ENCODE peak calls at places on chromosomes 5 and 9, in ten cellular contexts. M, D, O, K, F, C, P, Z, B and H are unnamed samples.

GRCh38 chr5:130642461-130642860 is 522.6 kb downstream of the HINT1 start:
- DNase-seq in B (no peak), D (no peak), M (no peak), C (peak), Z (no peak), K (no peak), F (no peak), P (no peak), O (no peak), H (no peak)

GRCh38 chr5:104540448-104540847 is 977.9 kb upstream of the NUDT12 start:
- DNase-seq in B (no peak), O (no peak), F (no peak), C (no peak), K (no peak), P (no peak), D (peak), M (peak), Z (peak), H (no peak)

GRCh38 chr9:22158983-22159382 is 149.9 kb upstream of the CDKN2B start:
- DNase-seq in M (peak), P (peak), C (no peak), B (peak), D (peak), Z (peak), K (no peak), O (no peak), F (peak), H (no peak)

GRCh38 chr9:103681435-103681834 is 412.7 kb upstream of the SMC2 start:
- DNase-seq in P (no peak), F (no peak), O (no peak), M (no peak), C (no peak), K (no peak), Z (no peak), B (no peak), D (no peak), H (peak)

GRCh38 chr5:161548472-161549094 is 2.1 kb upstream of the GABRB2 start:
- DNase-seq in C (no peak), K (no peak), D (no peak), F (no peak), B (no peak), Z (no peak), O (no peak), P (no peak), M (no peak), H (no peak)

GRCh38 chr5:130000460-130000859 is 96.2 kb downstream of the CHSY3 start:
- DNase-seq in Z (no peak), B (no peak), K (no peak), D (no peak), M (no peak), F (no peak), C (no peak), O (no peak), P (no peak), H (no peak)

GRCh38 chr5:100444961-100445360 is 90.2 kb upstream of the FAM174A start:
- DNase-seq in K (no peak), C (no peak), P (no peak), O (no peak), D (no peak), M (no peak), Z (no peak), F (no peak), B (no peak), H (no peak)

GRCh38 chr5:115317750-115318149 is 21.3 kb upstream of the CCDC112 start:
- DNase-seq in B (no peak), Z (no peak), K (no peak), C (no peak), O (no peak), F (no peak), M (no peak), P (no peak), D (no peak), H (no peak)

GRCh38 chr5:172959824-172960799 is 888 bp downstream of the RPL26L1 start:
- DNase-seq in D (no peak), M (no peak), B (no peak), C (no peak), F (no peak), K (no peak), Z (no peak), O (no peak), P (no peak), H (no peak)

GRCh38 chr9:74496819-74497749 is at the start of gene RORB:
- DNase-seq in P (peak), M (peak), O (no peak), D (peak), Z (peak), B (peak), K (peak), F (no peak), C (peak), H (peak)

GRCh38 chr9:34510506-34511159 is 12.2 kb downstream of the ENHO start:
- DNase-seq in Z (no peak), M (no peak), K (no peak), B (no peak), D (no peak), O (no peak), C (no peak), P (no peak), F (no peak), H (no peak)

GRCh38 chr5:124176692-124177091 is 569.7 kb downstream of the ZNF608 start:
- DNase-seq in O (no peak), D (no peak), P (no peak), K (peak), F (no peak), Z (peak), M (no peak), C (no peak), B (peak), H (no peak)

GRCh38 chr5:54013556-54014157 is 296.7 kb downstream of the ARL15 start:
- DNase-seq in D (peak), B (peak), O (no peak), F (no peak), K (no peak), Z (peak), P (no peak), M (no peak), C (peak), H (no peak)

GRCh38 chr5:68176802-68177479 is 38.6 kb upstream of the PIK3R1 start:
- DNase-seq in Z (no peak), M (no peak), D (no peak), O (no peak), B (no peak), C (no peak), P (no peak), F (no peak), K (no peak), H (no peak)

GRCh38 chr9:22238809-22239684 is 207.6 kb upstream of the DMRTA1 start:
- DNase-seq in K (no peak), D (peak), Z (no peak), M (no peak), P (no peak), O (no peak), B (no peak), F (no peak), C (peak), H (no peak)

GRCh38 chr5:177372534-177372896 is 11.7 kb upstream of the SLC34A1 start:
- DNase-seq in Z (no peak), F (no peak), P (no peak), C (no peak), D (no peak), K (no peak), O (no peak), M (no peak), B (no peak), H (no peak)

GRCh38 chr5:177370488-177371119 is 12.9 kb downstream of the RGS14 start:
- DNase-seq in O (no peak), B (peak), P (peak), K (peak), C (peak), M (peak), Z (peak), F (peak), D (peak), H (peak)

GRCh38 chr5:177371120-177371537 is 13.1 kb upstream of the SLC34A1 start:
- DNase-seq in F (no peak), K (no peak), O (no peak), Z (no peak), C (no peak), D (no peak), P (no peak), M (no peak), B (no peak), H (no peak)

GRCh38 chr5:177372910-177373309 is 11.3 kb upstream of the SLC34A1 start:
- DNase-seq in B (no peak), P (no peak), C (no peak), F (no peak), K (no peak), D (no peak), Z (no peak), M (no peak), O (no peak), H (no peak)

GRCh38 chr5:177371705-177372533 is 12.3 kb upstream of the SLC34A1 start:
- DNase-seq in C (no peak), K (no peak), Z (no peak), D (no peak), O (no peak), F (no peak), P (no peak), M (no peak), B (no peak), H (no peak)
- TF ChIP-seq CTCF in C (no peak), K (no peak), Z (no peak), D (no peak), O (no peak), F (no peak), P (no peak), M (no peak), B (no peak), H (no peak)

DNA sequence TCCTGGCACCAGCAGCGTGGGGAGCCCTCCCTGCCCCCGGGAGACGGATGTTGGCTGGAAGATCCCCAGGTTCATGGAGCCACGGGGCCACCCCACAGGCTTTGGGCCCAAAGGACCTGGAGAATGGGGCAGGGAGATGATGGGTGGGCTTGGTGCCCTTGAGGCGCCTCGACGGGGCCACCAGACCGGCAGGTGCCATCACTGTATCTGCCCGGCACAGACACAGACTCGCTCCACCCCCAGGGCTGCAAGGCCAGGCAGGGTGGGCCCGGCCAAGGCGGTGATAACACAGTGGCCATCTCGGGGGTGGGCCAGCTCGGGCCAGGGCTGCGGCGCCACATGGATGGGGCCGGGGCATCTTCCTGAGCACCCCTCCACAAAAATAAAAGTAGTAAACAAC is 35.0 kb upstream of the EGFL7 start:
- DNase-seq in F (peak), M (no peak), B (no peak), O (no peak), C (no peak), D (no peak), Z (no peak), K (no peak), P (no peak), H (no peak)
- H3K27ac ChIP-seq in F (no peak), M (no peak), B (no peak), O (no peak), C (no peak), D (peak), Z (peak), K (no peak), P (no peak), H (peak)

GRCh38 chr5:93156566-93156965 is 424.5 kb downstream of the NR2F1-AS1 start:
- DNase-seq in M (no peak), D (no peak), C (no peak), F (no peak), O (no peak), B (no peak), K (no peak), Z (no peak), P (no peak), H (no peak)

GRCh38 chr5:93150311-93151012 is 430.6 kb downstream of the NR2F1-AS1 start:
- DNase-seq in P (no peak), Z (no peak), F (no peak), K (no peak), M (no peak), O (no peak), C (no peak), B (no peak), D (no peak), H (no peak)

GRCh38 chr5:93151896-93152295 is 429.1 kb downstream of the NR2F1-AS1 start:
- DNase-seq in B (no peak), F (no peak), Z (no peak), O (no peak), P (no peak), K (no peak), C (peak), D (peak), M (no peak), H (no peak)

GRCh38 chr5:93151121-93151520 is 429.9 kb downstream of the NR2F1-AS1 start:
- DNase-seq in C (peak), Z (no peak), P (no peak), F (no peak), B (no peak), D (peak), O (no peak), M (no peak), K (no peak), H (no peak)

GRCh38 chr5:93154551-93154950 is 426.5 kb downstream of the NR2F1-AS1 start:
- DNase-seq in O (no peak), C (no peak), M (no peak), K (no peak), Z (no peak), P (no peak), F (no peak), B (no peak), D (no peak), H (no peak)
- TF ChIP-seq CTCF in O (no peak), C (no peak), M (no peak), K (no peak), Z (no peak), P (no peak), F (no peak), B (no peak), D (no peak), H (no peak)

GRCh38 chr5:90875456-90875855 is 316.9 kb downstream of the ADGRV1 start:
- DNase-seq in D (no peak), P (no peak), F (no peak), C (no peak), Z (no peak), O (no peak), K (no peak), M (no peak), B (no peak), H (no peak)
- H3K27ac ChIP-seq in D (no peak), P (no peak), F (no peak), C (no peak), Z (no peak), O (no peak), K (no peak), M (no peak), B (no peak), H (no peak)

GRCh38 chr5:145101246-145101645 is 733.9 kb downstream of the PRELID2 start:
- DNase-seq in K (no peak), B (no peak), D (no peak), Z (peak), O (no peak), F (no peak), P (no peak), C (no peak), M (no peak), H (peak)
- TF ChIP-seq CTCF in K (no peak), B (no peak), D (peak), Z (peak), O (no peak), F (no peak), P (peak), C (peak), M (no peak), H (peak)

DNA sequence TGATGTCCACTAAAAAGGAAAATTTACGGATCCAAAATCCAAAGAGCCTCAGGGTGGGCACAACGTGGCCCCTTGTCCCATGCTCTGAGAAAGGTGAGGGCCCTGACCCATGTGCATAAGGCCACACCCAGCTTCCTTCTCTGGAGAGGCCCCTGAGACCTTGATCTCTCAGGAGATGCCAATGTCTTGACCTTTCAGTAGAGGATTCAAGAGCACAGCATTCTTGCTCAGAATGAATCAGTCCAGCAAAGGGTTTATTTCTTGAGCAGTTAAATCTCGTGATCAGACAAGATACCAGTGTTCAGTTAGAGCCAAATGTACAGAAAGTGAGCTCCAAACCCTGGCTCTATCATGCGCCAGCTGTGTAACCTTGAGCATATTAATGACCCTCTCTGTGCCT is 115.9 kb upstream of the DAPK1 start:
- DNase-seq in Z (no peak), K (no peak), F (no peak), M (no peak), B (no peak), C (peak), O (no peak), D (no peak), P (no peak), H (no peak)
- H3K27ac ChIP-seq in Z (peak), K (no peak), F (peak), M (no peak), B (peak), C (no peak), O (no peak), D (peak), P (peak), H (no peak)

DNA sequence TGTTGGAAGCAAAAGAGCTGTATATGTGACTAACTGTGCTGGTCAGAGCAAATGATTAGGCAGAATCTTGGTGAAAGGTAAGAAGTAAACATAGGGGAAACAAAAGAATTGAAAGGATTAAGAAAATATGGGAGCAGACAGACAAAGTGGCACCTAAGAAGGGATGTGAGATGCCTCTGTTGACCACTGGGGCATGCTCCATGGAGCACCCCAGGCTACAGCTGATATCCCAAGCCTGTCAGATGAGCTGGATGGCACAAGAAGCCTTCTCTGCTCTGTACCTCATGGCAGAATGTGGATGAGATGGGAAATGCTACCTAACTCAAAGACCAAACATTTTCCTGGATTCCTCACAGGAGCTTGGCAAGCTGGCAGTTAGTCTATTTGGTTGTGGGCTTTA is 89.3 kb upstream of the SLIT3 start:
- DNase-seq in D (no peak), O (no peak), M (no peak), K (no peak), C (no peak), P (no peak), B (no peak), Z (no peak), F (no peak), H (no peak)
- TF ChIP-seq CTCF in D (no peak), O (no peak), M (no peak), K (no peak), C (no peak), P (no peak), B (no peak), Z (no peak), F (no peak), H (no peak)

DNA sequence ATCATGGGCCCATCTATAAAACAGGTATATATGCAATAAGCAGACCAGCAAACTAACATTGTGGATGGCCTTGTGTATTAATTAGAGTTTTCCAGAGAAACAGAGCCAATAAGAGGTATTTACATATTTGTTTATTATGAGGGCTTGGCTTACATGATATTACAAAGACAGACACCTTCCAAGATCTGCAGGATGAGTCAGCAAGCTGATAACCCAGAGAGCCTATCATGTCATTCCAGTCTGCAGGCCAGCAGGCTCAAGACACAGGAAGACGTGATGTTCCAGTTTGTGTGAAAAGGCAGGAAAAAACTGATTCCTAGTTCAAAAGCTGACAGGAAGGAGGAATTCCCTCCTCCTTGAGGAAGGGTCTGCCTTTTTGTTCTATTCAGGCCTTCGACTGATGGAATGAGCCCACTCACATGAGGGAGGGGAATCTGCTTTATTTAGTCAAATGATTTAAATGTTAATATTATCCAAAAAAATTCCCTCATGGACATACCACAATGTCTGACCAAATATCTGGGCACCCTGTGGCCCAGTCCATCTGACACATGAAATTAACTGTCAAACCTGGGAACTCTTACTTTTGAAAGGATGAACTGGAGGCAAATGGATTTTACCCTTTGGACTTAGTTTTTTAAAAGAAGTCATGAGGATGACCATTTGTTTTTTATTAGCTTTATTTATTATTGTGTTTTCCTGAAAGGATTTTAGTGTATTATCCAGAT is 161.2 kb upstream of the CHD1 start:
- DNase-seq in D (no peak), F (no peak), P (no peak), O (no peak), C (no peak), M (no peak), K (no peak), B (no peak), Z (no peak), H (no peak)
- H3K27ac ChIP-seq in D (no peak), F (no peak), P (no peak), O (no peak), C (no peak), M (no peak), K (no peak), B (no peak), Z (no peak), H (no peak)

GRCh38 chr9:27888661-27889295 is 315.5 kb upstream of the C9orf72 start:
- DNase-seq in Z (peak), O (no peak), B (no peak), K (no peak), P (peak), F (no peak), M (peak), D (peak), C (peak), H (peak)
- TF ChIP-seq CTCF in Z (peak), O (peak), B (peak), K (no peak), P (peak), F (no peak), M (no peak), D (peak), C (peak), H (peak)

DNA sequence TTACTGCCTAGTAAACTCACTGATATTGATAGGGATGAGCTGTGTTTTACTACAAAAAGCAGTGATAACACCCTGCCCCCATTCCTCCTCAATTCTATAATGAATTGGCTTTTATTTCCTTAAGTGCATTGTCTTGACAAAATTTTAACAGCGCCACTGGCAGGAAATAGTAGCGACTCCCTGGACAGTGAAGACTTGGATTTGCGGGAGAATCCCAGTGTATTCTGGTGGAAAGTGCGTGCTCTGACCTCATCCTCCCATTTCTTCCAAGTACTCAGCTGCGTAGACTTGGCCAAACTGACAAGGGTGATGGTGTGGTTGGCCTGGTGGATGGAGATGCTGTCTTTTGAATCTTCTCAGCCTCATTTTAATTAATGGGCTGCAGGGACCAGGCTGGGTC is 5.3 kb downstream of the TRIO start:
- DNase-seq in F (no peak), M (no peak), C (no peak), P (no peak), O (no peak), B (no peak), K (no peak), D (no peak), Z (no peak), H (no peak)
- H3K27ac ChIP-seq in F (peak), M (no peak), C (no peak), P (no peak), O (no peak), B (no peak), K (no peak), D (peak), Z (no peak), H (no peak)